ENCODE peak calls at places on chromosomes 7 and 10, in six cellular contexts. M, V, B, T, W and S are unnamed samples.
A peak's percentile ranks its signal among the peaks of the same experiment; 100 is the strongest.

GRCh38 chr7:50826371-50827172 is 43.9 kb upstream of the GRB10 start:
- DNase-seq in M (peak; percentile 47), V (no peak), B (no peak), T (peak; percentile 91), W (peak; percentile 78), S (no peak)

GRCh38 chr7:151114151-151115090 is 28.1 kb downstream of the AGAP3 start:
- DNase-seq in M (peak; percentile 63), V (no peak), B (peak; percentile 74), T (no peak), W (no peak), S (peak; percentile 66)

GRCh38 chr10:77685494-77685893 is 47.9 kb upstream of the KCNMA1 start:
- DNase-seq in M (no peak), V (no peak), B (no peak), T (no peak), W (no peak), S (no peak)

GRCh38 chr10:103145860-103146466 is 47.1 kb downstream of the NT5C2 start:
- DNase-seq in M (peak; percentile 77), V (no peak), B (no peak), T (peak; percentile 88), W (peak; percentile 42), S (no peak)

GRCh38 chr7:95493247-95493646 is 7.5 kb downstream of the ASB4 start:
- DNase-seq in M (no peak), V (no peak), B (no peak), T (peak; percentile 63), W (no peak), S (no peak)

GRCh38 chr7:21960922-21961321 is 15.2 kb upstream of the CDCA7L start:
- DNase-seq in M (peak; percentile 26), V (no peak), B (no peak), T (peak; percentile 87), W (no peak), S (no peak)

GRCh38 chr7:1593904-1594421 is 24.1 kb upstream of the PSMG3 start:
- DNase-seq in M (no peak), V (no peak), B (no peak), T (no peak), W (no peak), S (no peak)

GRCh38 chr7:128352138-128352537 is 8.4 kb upstream of the RBM28 start:
- DNase-seq in M (peak; percentile 63), V (no peak), B (peak; percentile 73), T (no peak), W (peak; percentile 11), S (peak; percentile 27)

GRCh38 chr7:64869121-64869725 is 33.9 kb upstream of the ZNF273 start:
- DNase-seq in M (peak; percentile 1), V (no peak), B (no peak), T (no peak), W (no peak), S (no peak)

GRCh38 chr7:92421676-92422435 is 25.4 kb upstream of the GATAD1 start:
- DNase-seq in M (peak; percentile 60), V (no peak), B (no peak), T (no peak), W (no peak), S (no peak)

GRCh38 chr10:117763528-117763927 is 221.0 kb downstream of the EMX2 start:
- DNase-seq in M (no peak), V (no peak), B (no peak), T (no peak), W (no peak), S (no peak)

GRCh38 chr7:146478975-146479492 is 362.4 kb downstream of the CNTNAP2 start:
- DNase-seq in M (no peak), V (no peak), B (no peak), T (no peak), W (no peak), S (no peak)

GRCh38 chr10:50552308-50552707 is 71.4 kb downstream of the SGMS1 start:
- DNase-seq in M (no peak), V (no peak), B (no peak), T (no peak), W (no peak), S (no peak)

GRCh38 chr7:130142654-130143333 is 62.4 kb downstream of the TMEM209 start:
- DNase-seq in M (no peak), V (no peak), B (no peak), T (no peak), W (no peak), S (no peak)

GRCh38 chr7:133235212-133235883 is 17.5 kb upstream of the EXOC4 start:
- DNase-seq in M (no peak), V (no peak), B (no peak), T (peak; percentile 46), W (no peak), S (no peak)

GRCh38 chr10:44969854-44970253 is 8.8 kb downstream of the DEPP1 start:
- DNase-seq in M (no peak), V (no peak), B (no peak), T (no peak), W (no peak), S (no peak)

GRCh38 chr7:122984021-122984420 is 11.5 kb downstream of the TAS2R16 start:
- DNase-seq in M (no peak), V (no peak), B (no peak), T (no peak), W (no peak), S (no peak)

GRCh38 chr7:51316666-51317581 is at the start of gene COBL:
- DNase-seq in M (peak; percentile 86), V (no peak), B (peak; percentile 66), T (no peak), W (no peak), S (peak; percentile 81)

GRCh38 chr7:113331155-113331898 is 213.0 kb upstream of the SMIM30 start:
- DNase-seq in M (peak; percentile 8), V (no peak), B (no peak), T (no peak), W (peak; percentile 3), S (no peak)

GRCh38 chr10:102758226-102758932 is 14.6 kb downstream of the WBP1L start:
- DNase-seq in M (no peak), V (no peak), B (no peak), T (no peak), W (no peak), S (no peak)

GRCh38 chr10:124999433-125000365 is 57.8 kb downstream of the ZRANB1 start:
- DNase-seq in M (no peak), V (no peak), B (peak; percentile 48), T (peak; percentile 81), W (no peak), S (peak; percentile 54)

GRCh38 chr7:100632951-100633717 is 8.2 kb downstream of the TFR2 start:
- DNase-seq in M (peak; percentile 73), V (no peak), B (peak; percentile 75), T (no peak), W (no peak), S (peak; percentile 77)

GRCh38 chr10:16847644-16848043 is 30.4 kb upstream of the RSU1 start:
- DNase-seq in M (no peak), V (no peak), B (no peak), T (no peak), W (no peak), S (no peak)

GRCh38 chr7:66741706-66742053 is 1.1 kb downstream of the RABGEF1 start:
- DNase-seq in M (peak; percentile 22), V (no peak), B (no peak), T (peak; percentile 20), W (no peak), S (no peak)

GRCh38 chr7:9863542-9863941 is 1110.1 kb upstream of the PHF14 start:
- DNase-seq in M (no peak), V (no peak), B (no peak), T (no peak), W (no peak), S (no peak)

GRCh38 chr10:49743464-49744075 is 18.6 kb downstream of the OGDHL start:
- DNase-seq in M (no peak), V (no peak), B (no peak), T (no peak), W (no peak), S (no peak)

GRCh38 chr7:5627745-5628547 is 153.5 kb downstream of the RNF216 start:
- DNase-seq in M (no peak), V (no peak), B (no peak), T (no peak), W (no peak), S (no peak)

GRCh38 chr7:135181261-135181928 is 10.9 kb upstream of the CYREN start:
- DNase-seq in M (no peak), V (no peak), B (no peak), T (no peak), W (no peak), S (no peak)

GRCh38 chr10:110751845-110752244 is 107.7 kb downstream of the RBM20 start:
- DNase-seq in M (no peak), V (no peak), B (no peak), T (no peak), W (no peak), S (no peak)

GRCh38 chr7:90312745-90313144 is 8.4 kb downstream of the FAM237B start:
- DNase-seq in M (no peak), V (no peak), B (no peak), T (no peak), W (peak; percentile 6), S (no peak)
- TF ChIP-seq CTCF in M (peak; percentile 16), V (no peak), B (no peak), T (peak; percentile 41), W (no peak), S (no peak)

GRCh38 chr10:70120417-70120816 is 12.2 kb downstream of the AIFM2 start:
- DNase-seq in M (no peak), V (no peak), B (no peak), T (no peak), W (no peak), S (no peak)

GRCh38 chr10:70121281-70121949 is 11.2 kb downstream of the AIFM2 start:
- DNase-seq in M (no peak), V (no peak), B (no peak), T (no peak), W (no peak), S (no peak)

GRCh38 chr10:70118196-70118595 is 14.4 kb downstream of the AIFM2 start:
- DNase-seq in M (no peak), V (no peak), B (no peak), T (no peak), W (no peak), S (no peak)

GRCh38 chr10:70119197-70119596 is 13.4 kb downstream of the AIFM2 start:
- DNase-seq in M (no peak), V (no peak), B (no peak), T (no peak), W (no peak), S (no peak)

DNA sequence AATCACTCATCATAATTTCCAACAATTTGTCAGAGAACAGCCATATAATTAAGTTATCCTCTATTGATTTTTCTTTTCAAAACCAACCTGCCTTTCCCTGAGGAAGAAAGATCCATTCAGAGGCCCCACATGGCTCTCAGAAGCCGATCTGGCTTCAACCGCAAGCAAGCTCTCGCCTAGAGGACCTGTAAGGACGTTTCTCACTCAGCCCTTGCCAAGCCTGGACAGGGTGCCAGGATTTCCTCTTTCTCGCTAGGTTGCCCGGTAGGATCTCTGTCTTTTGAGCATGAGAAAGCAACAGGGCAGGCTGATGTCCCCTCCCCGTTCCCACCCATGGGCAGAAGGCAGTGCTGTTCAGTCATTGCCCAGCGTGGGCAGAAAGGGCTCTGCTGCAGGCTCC is 13.0 kb downstream of the AIFM2 start:
- DNase-seq in M (no peak), V (no peak), B (no peak), T (no peak), W (no peak), S (no peak)
- H3K36me3 ChIP-seq in M (no peaks in the 10 kb centered on the region), V (peaks cover 65% of the 10 kb centered on the region), B (peaks cover 61% of the 10 kb centered on the region), T (no peaks in the 10 kb centered on the region), W (peaks cover 76% of the 10 kb centered on the region), S (peaks cover 4% of the 10 kb centered on the region)

GRCh38 chr7:70268179-70268578 is 669.9 kb downstream of the AUTS2 start:
- DNase-seq in M (no peak), V (no peak), B (no peak), T (no peak), W (no peak), S (no peak)
- TF ChIP-seq CTCF in M (no peak), V (no peak), B (no peak), T (no peak), W (no peak), S (no peak)

GRCh38 chr10:86753056-86753455 is 3.4 kb upstream of the BMPR1A start:
- DNase-seq in M (no peak), V (no peak), B (no peak), T (no peak), W (no peak), S (no peak)
- H3K36me3 ChIP-seq in M (no peaks in the 10 kb centered on the region), V (no peaks in the 10 kb centered on the region), B (no peaks in the 10 kb centered on the region), T (no peaks in the 10 kb centered on the region), W (no peaks in the 10 kb centered on the region), S (no peaks in the 10 kb centered on the region)